ENCODE peak calls at places on chromosomes 11 and 22, in nine cellular contexts. One of them, this sample, is unnamed.

GRCh38 chr11:111777094-111778046 is 11.2 kb upstream of the PPP2R1B start:
- DNase-seq in stimulated activated CD4-positive, alpha-beta T cell treated with anti-CD3 and anti-CD28 coated beads, Interleukin-1b, Interleukin-23, amount 100 ng/mL, for 1 hour: no peak
- DNase-seq in fibroblast of villous mesenchyme: peak
- DNase-seq in effector memory CD8-positive, alpha-beta T cell: peak
- DNase-seq in amniotic stem cell: peak
- DNase-seq in EH: peak
- DNase-seq in activated CD4-positive, alpha-beta T cell treated with anti-CD3 and anti-CD28 coated beads for 36 hours: peak
- DNase-seq in prostate gland: peak
- DNase-seq in Caco-2: peak
- DNase-seq in this sample: no peak

GRCh38 chr22:37244114-37244921 is at the start of gene RAC2:
- DNase-seq in Caco-2: peak
- DNase-seq in amniotic stem cell: no peak
- DNase-seq in effector memory CD8-positive, alpha-beta T cell: peak
- DNase-seq in fibroblast of villous mesenchyme: peak
- DNase-seq in activated CD4-positive, alpha-beta T cell treated with anti-CD3 and anti-CD28 coated beads for 36 hours: peak
- DNase-seq in EH: peak
- DNase-seq in prostate gland: no peak
- DNase-seq in stimulated activated CD4-positive, alpha-beta T cell treated with anti-CD3 and anti-CD28 coated beads, Interleukin-1b, Interleukin-23, amount 100 ng/mL, for 1 hour: peak
- DNase-seq in this sample: no peak

GRCh38 chr11:1074244-1075221 is at the start of gene MUC2:
- DNase-seq in prostate gland: no peak
- DNase-seq in effector memory CD8-positive, alpha-beta T cell: no peak
- DNase-seq in Caco-2: peak
- DNase-seq in activated CD4-positive, alpha-beta T cell treated with anti-CD3 and anti-CD28 coated beads for 36 hours: no peak
- DNase-seq in amniotic stem cell: no peak
- DNase-seq in stimulated activated CD4-positive, alpha-beta T cell treated with anti-CD3 and anti-CD28 coated beads, Interleukin-1b, Interleukin-23, amount 100 ng/mL, for 1 hour: no peak
- DNase-seq in EH: no peak
- DNase-seq in fibroblast of villous mesenchyme: no peak
- DNase-seq in this sample: no peak

GRCh38 chr11:120025606-120026335 is 112.1 kb downstream of the TRIM29 start:
- DNase-seq in prostate gland: no peak
- DNase-seq in fibroblast of villous mesenchyme: no peak
- DNase-seq in effector memory CD8-positive, alpha-beta T cell: no peak
- DNase-seq in EH: no peak
- DNase-seq in stimulated activated CD4-positive, alpha-beta T cell treated with anti-CD3 and anti-CD28 coated beads, Interleukin-1b, Interleukin-23, amount 100 ng/mL, for 1 hour: no peak
- DNase-seq in amniotic stem cell: no peak
- DNase-seq in Caco-2: no peak
- DNase-seq in activated CD4-positive, alpha-beta T cell treated with anti-CD3 and anti-CD28 coated beads for 36 hours: no peak
- DNase-seq in this sample: no peak

GRCh38 chr11:110056956-110057355 is 36.2 kb upstream of the ZC3H12C start:
- DNase-seq in amniotic stem cell: no peak
- DNase-seq in prostate gland: no peak
- DNase-seq in effector memory CD8-positive, alpha-beta T cell: no peak
- DNase-seq in EH: no peak
- DNase-seq in fibroblast of villous mesenchyme: no peak
- DNase-seq in activated CD4-positive, alpha-beta T cell treated with anti-CD3 and anti-CD28 coated beads for 36 hours: no peak
- DNase-seq in Caco-2: no peak
- DNase-seq in stimulated activated CD4-positive, alpha-beta T cell treated with anti-CD3 and anti-CD28 coated beads, Interleukin-1b, Interleukin-23, amount 100 ng/mL, for 1 hour: no peak
- DNase-seq in this sample: no peak

GRCh38 chr22:46113110-46113909 is 37.0 kb upstream of the PPARA start:
- DNase-seq in stimulated activated CD4-positive, alpha-beta T cell treated with anti-CD3 and anti-CD28 coated beads, Interleukin-1b, Interleukin-23, amount 100 ng/mL, for 1 hour: no peak
- DNase-seq in activated CD4-positive, alpha-beta T cell treated with anti-CD3 and anti-CD28 coated beads for 36 hours: no peak
- DNase-seq in effector memory CD8-positive, alpha-beta T cell: no peak
- DNase-seq in fibroblast of villous mesenchyme: no peak
- DNase-seq in Caco-2: no peak
- DNase-seq in prostate gland: no peak
- DNase-seq in amniotic stem cell: no peak
- DNase-seq in EH: peak
- DNase-seq in this sample: no peak

GRCh38 chr22:39383841-39384625 is 15.5 kb upstream of the TAB1 start:
- DNase-seq in EH: peak
- DNase-seq in Caco-2: no peak
- DNase-seq in fibroblast of villous mesenchyme: no peak
- DNase-seq in stimulated activated CD4-positive, alpha-beta T cell treated with anti-CD3 and anti-CD28 coated beads, Interleukin-1b, Interleukin-23, amount 100 ng/mL, for 1 hour: no peak
- DNase-seq in amniotic stem cell: no peak
- DNase-seq in activated CD4-positive, alpha-beta T cell treated with anti-CD3 and anti-CD28 coated beads for 36 hours: no peak
- DNase-seq in effector memory CD8-positive, alpha-beta T cell: no peak
- DNase-seq in prostate gland: no peak
- DNase-seq in this sample: no peak

GRCh38 chr11:70532728-70533127 is 134.4 kb downstream of the CTTN start:
- DNase-seq in Caco-2: peak
- DNase-seq in EH: no peak
- DNase-seq in activated CD4-positive, alpha-beta T cell treated with anti-CD3 and anti-CD28 coated beads for 36 hours: no peak
- DNase-seq in stimulated activated CD4-positive, alpha-beta T cell treated with anti-CD3 and anti-CD28 coated beads, Interleukin-1b, Interleukin-23, amount 100 ng/mL, for 1 hour: no peak
- DNase-seq in effector memory CD8-positive, alpha-beta T cell: no peak
- DNase-seq in fibroblast of villous mesenchyme: no peak
- DNase-seq in prostate gland: no peak
- DNase-seq in amniotic stem cell: no peak
- DNase-seq in this sample: no peak

GRCh38 chr11:10943968-10944367 is 86.1 kb upstream of the ZBED5 start:
- DNase-seq in Caco-2: no peak
- DNase-seq in activated CD4-positive, alpha-beta T cell treated with anti-CD3 and anti-CD28 coated beads for 36 hours: no peak
- DNase-seq in EH: no peak
- DNase-seq in fibroblast of villous mesenchyme: peak
- DNase-seq in amniotic stem cell: no peak
- DNase-seq in effector memory CD8-positive, alpha-beta T cell: no peak
- DNase-seq in prostate gland: no peak
- DNase-seq in stimulated activated CD4-positive, alpha-beta T cell treated with anti-CD3 and anti-CD28 coated beads, Interleukin-1b, Interleukin-23, amount 100 ng/mL, for 1 hour: no peak
- DNase-seq in this sample: no peak

GRCh38 chr11:72038491-72038890 is 39.8 kb downstream of the IL18BP start:
- DNase-seq in EH: peak
- DNase-seq in stimulated activated CD4-positive, alpha-beta T cell treated with anti-CD3 and anti-CD28 coated beads, Interleukin-1b, Interleukin-23, amount 100 ng/mL, for 1 hour: no peak
- DNase-seq in Caco-2: no peak
- DNase-seq in effector memory CD8-positive, alpha-beta T cell: no peak
- DNase-seq in activated CD4-positive, alpha-beta T cell treated with anti-CD3 and anti-CD28 coated beads for 36 hours: no peak
- DNase-seq in amniotic stem cell: peak
- DNase-seq in fibroblast of villous mesenchyme: peak
- DNase-seq in prostate gland: peak
- DNase-seq in this sample: no peak

GRCh38 chr11:71490731-71491390 is 36.2 kb upstream of the KRTAP5-7 start:
- DNase-seq in effector memory CD8-positive, alpha-beta T cell: no peak
- DNase-seq in activated CD4-positive, alpha-beta T cell treated with anti-CD3 and anti-CD28 coated beads for 36 hours: no peak
- DNase-seq in fibroblast of villous mesenchyme: no peak
- DNase-seq in amniotic stem cell: no peak
- DNase-seq in stimulated activated CD4-positive, alpha-beta T cell treated with anti-CD3 and anti-CD28 coated beads, Interleukin-1b, Interleukin-23, amount 100 ng/mL, for 1 hour: no peak
- DNase-seq in Caco-2: peak
- DNase-seq in prostate gland: no peak
- DNase-seq in EH: no peak
- DNase-seq in this sample: no peak

GRCh38 chr22:19872779-19873137 is 18.1 kb upstream of the GNB1L start:
- DNase-seq in Caco-2: no peak
- DNase-seq in prostate gland: no peak
- DNase-seq in EH: no peak
- DNase-seq in effector memory CD8-positive, alpha-beta T cell: no peak
- DNase-seq in stimulated activated CD4-positive, alpha-beta T cell treated with anti-CD3 and anti-CD28 coated beads, Interleukin-1b, Interleukin-23, amount 100 ng/mL, for 1 hour: no peak
- DNase-seq in amniotic stem cell: no peak
- DNase-seq in fibroblast of villous mesenchyme: no peak
- DNase-seq in activated CD4-positive, alpha-beta T cell treated with anti-CD3 and anti-CD28 coated beads for 36 hours: peak
- DNase-seq in this sample: no peak

GRCh38 chr11:117717485-117718314 is 79.3 kb downstream of the DSCAML1 start:
- DNase-seq in EH: no peak
- DNase-seq in prostate gland: peak
- DNase-seq in stimulated activated CD4-positive, alpha-beta T cell treated with anti-CD3 and anti-CD28 coated beads, Interleukin-1b, Interleukin-23, amount 100 ng/mL, for 1 hour: no peak
- DNase-seq in Caco-2: peak
- DNase-seq in effector memory CD8-positive, alpha-beta T cell: no peak
- DNase-seq in fibroblast of villous mesenchyme: no peak
- DNase-seq in amniotic stem cell: no peak
- DNase-seq in activated CD4-positive, alpha-beta T cell treated with anti-CD3 and anti-CD28 coated beads for 36 hours: no peak
- DNase-seq in this sample: no peak

GRCh38 chr11:55658031-55658573 is 3.9 kb upstream of the OR4C6 start:
- DNase-seq in EH: no peak
- DNase-seq in effector memory CD8-positive, alpha-beta T cell: no peak
- DNase-seq in activated CD4-positive, alpha-beta T cell treated with anti-CD3 and anti-CD28 coated beads for 36 hours: no peak
- DNase-seq in prostate gland: no peak
- DNase-seq in amniotic stem cell: no peak
- DNase-seq in fibroblast of villous mesenchyme: no peak
- DNase-seq in stimulated activated CD4-positive, alpha-beta T cell treated with anti-CD3 and anti-CD28 coated beads, Interleukin-1b, Interleukin-23, amount 100 ng/mL, for 1 hour: no peak
- DNase-seq in Caco-2: no peak
- DNase-seq in this sample: no peak

GRCh38 chr11:11500744-11501487 is 120.9 kb downstream of the GALNT18 start:
- DNase-seq in prostate gland: no peak
- DNase-seq in effector memory CD8-positive, alpha-beta T cell: no peak
- DNase-seq in fibroblast of villous mesenchyme: no peak
- DNase-seq in activated CD4-positive, alpha-beta T cell treated with anti-CD3 and anti-CD28 coated beads for 36 hours: no peak
- DNase-seq in Caco-2: no peak
- DNase-seq in EH: no peak
- DNase-seq in stimulated activated CD4-positive, alpha-beta T cell treated with anti-CD3 and anti-CD28 coated beads, Interleukin-1b, Interleukin-23, amount 100 ng/mL, for 1 hour: no peak
- DNase-seq in amniotic stem cell: no peak
- DNase-seq in this sample: no peak

GRCh38 chr22:19527861-19528417 is 3.7 kb upstream of the CLDN5 start:
- DNase-seq in stimulated activated CD4-positive, alpha-beta T cell treated with anti-CD3 and anti-CD28 coated beads, Interleukin-1b, Interleukin-23, amount 100 ng/mL, for 1 hour: no peak
- DNase-seq in activated CD4-positive, alpha-beta T cell treated with anti-CD3 and anti-CD28 coated beads for 36 hours: no peak
- DNase-seq in effector memory CD8-positive, alpha-beta T cell: no peak
- DNase-seq in prostate gland: no peak
- DNase-seq in amniotic stem cell: no peak
- DNase-seq in Caco-2: peak
- DNase-seq in fibroblast of villous mesenchyme: peak
- DNase-seq in EH: peak
- DNase-seq in this sample: no peak

GRCh38 chr11:15913261-15913660 is 443.1 kb downstream of the SOX6 start:
- DNase-seq in fibroblast of villous mesenchyme: no peak
- DNase-seq in prostate gland: no peak
- DNase-seq in activated CD4-positive, alpha-beta T cell treated with anti-CD3 and anti-CD28 coated beads for 36 hours: no peak
- DNase-seq in effector memory CD8-positive, alpha-beta T cell: no peak
- DNase-seq in Caco-2: peak
- DNase-seq in EH: no peak
- DNase-seq in stimulated activated CD4-positive, alpha-beta T cell treated with anti-CD3 and anti-CD28 coated beads, Interleukin-1b, Interleukin-23, amount 100 ng/mL, for 1 hour: no peak
- DNase-seq in amniotic stem cell: no peak
- DNase-seq in this sample: no peak

GRCh38 chr11:93000511-93001476 is 31.3 kb downstream of the MTNR1B start:
- DNase-seq in Caco-2: no peak
- DNase-seq in fibroblast of villous mesenchyme: peak
- DNase-seq in prostate gland: no peak
- DNase-seq in EH: peak
- DNase-seq in effector memory CD8-positive, alpha-beta T cell: no peak
- DNase-seq in stimulated activated CD4-positive, alpha-beta T cell treated with anti-CD3 and anti-CD28 coated beads, Interleukin-1b, Interleukin-23, amount 100 ng/mL, for 1 hour: no peak
- DNase-seq in amniotic stem cell: peak
- DNase-seq in activated CD4-positive, alpha-beta T cell treated with anti-CD3 and anti-CD28 coated beads for 36 hours: no peak
- DNase-seq in this sample: no peak

GRCh38 chr11:64472593-64473455 is 113.9 kb downstream of the RPS6KA4 start:
- DNase-seq in activated CD4-positive, alpha-beta T cell treated with anti-CD3 and anti-CD28 coated beads for 36 hours: no peak
- DNase-seq in stimulated activated CD4-positive, alpha-beta T cell treated with anti-CD3 and anti-CD28 coated beads, Interleukin-1b, Interleukin-23, amount 100 ng/mL, for 1 hour: no peak
- DNase-seq in amniotic stem cell: no peak
- DNase-seq in prostate gland: no peak
- DNase-seq in fibroblast of villous mesenchyme: no peak
- DNase-seq in EH: no peak
- DNase-seq in effector memory CD8-positive, alpha-beta T cell: no peak
- DNase-seq in Caco-2: no peak
- DNase-seq in this sample: no peak

GRCh38 chr11:61004841-61005240 is 33.4 kb downstream of the CD6 start:
- DNase-seq in activated CD4-positive, alpha-beta T cell treated with anti-CD3 and anti-CD28 coated beads for 36 hours: no peak
- DNase-seq in Caco-2: no peak
- DNase-seq in EH: no peak
- DNase-seq in fibroblast of villous mesenchyme: no peak
- DNase-seq in amniotic stem cell: no peak
- DNase-seq in effector memory CD8-positive, alpha-beta T cell: no peak
- DNase-seq in stimulated activated CD4-positive, alpha-beta T cell treated with anti-CD3 and anti-CD28 coated beads, Interleukin-1b, Interleukin-23, amount 100 ng/mL, for 1 hour: no peak
- DNase-seq in prostate gland: no peak
- DNase-seq in this sample: no peak

GRCh38 chr11:62889484-62890437 is 9.1 kb downstream of the SLC3A2 start:
- DNase-seq in EH: peak
- DNase-seq in effector memory CD8-positive, alpha-beta T cell: no peak
- DNase-seq in prostate gland: no peak
- DNase-seq in stimulated activated CD4-positive, alpha-beta T cell treated with anti-CD3 and anti-CD28 coated beads, Interleukin-1b, Interleukin-23, amount 100 ng/mL, for 1 hour: no peak
- DNase-seq in activated CD4-positive, alpha-beta T cell treated with anti-CD3 and anti-CD28 coated beads for 36 hours: no peak
- DNase-seq in amniotic stem cell: no peak
- DNase-seq in Caco-2: peak
- DNase-seq in fibroblast of villous mesenchyme: peak
- DNase-seq in this sample: no peak

GRCh38 chr22:32336185-32336603 is 21.5 kb upstream of the RFPL3 start:
- DNase-seq in effector memory CD8-positive, alpha-beta T cell: no peak
- DNase-seq in fibroblast of villous mesenchyme: no peak
- DNase-seq in EH: no peak
- DNase-seq in prostate gland: no peak
- DNase-seq in stimulated activated CD4-positive, alpha-beta T cell treated with anti-CD3 and anti-CD28 coated beads, Interleukin-1b, Interleukin-23, amount 100 ng/mL, for 1 hour: no peak
- DNase-seq in amniotic stem cell: no peak
- DNase-seq in activated CD4-positive, alpha-beta T cell treated with anti-CD3 and anti-CD28 coated beads for 36 hours: no peak
- DNase-seq in Caco-2: no peak
- DNase-seq in this sample: no peak